ENCODE peak calls at places on chromosomes 6 and 20, in nine cellular contexts. X, S, G, J, R, H, T, L and F are unnamed samples.

GRCh38 chr6:14320342-14320741 is 202.8 kb downstream of the CD83 start:
- DNase-seq in T (no peak), L (no peak), J (no peak), H (no peak), X (no peak), G (no peak), S (no peak), R (no peak), F (no peak)

GRCh38 chr6:11429577-11429976 is 108.0 kb upstream of the TMEM170B start:
- DNase-seq in L (no peak), S (peak), G (no peak), T (no peak), X (no peak), H (no peak), J (peak), R (no peak), F (no peak)

GRCh38 chr6:105318660-105319059 is 84.2 kb downstream of the PREP start:
- DNase-seq in H (no peak), X (no peak), L (no peak), G (no peak), S (no peak), T (peak), R (peak), J (no peak), F (no peak)

GRCh38 chr6:129863664-129864063 is 2.5 kb upstream of the TMEM244 start:
- DNase-seq in S (no peak), L (no peak), R (peak), X (no peak), G (no peak), J (no peak), H (no peak), T (peak), F (no peak)

GRCh38 chr6:56101141-56101553 is 146.2 kb downstream of the COL21A1 start:
- DNase-seq in X (no peak), S (no peak), G (peak), H (no peak), L (peak), J (no peak), R (peak), T (peak), F (peak)

GRCh38 chr6:29602564-29603361 is 17.8 kb downstream of the OR2H2 start:
- DNase-seq in H (no peak), T (no peak), X (no peak), L (no peak), S (peak), R (no peak), G (no peak), J (peak), F (no peak)

GRCh38 chr20:47317127-47317895 is 39.2 kb downstream of the ZMYND8 start:
- DNase-seq in J (peak), H (peak), R (peak), G (peak), X (peak), S (no peak), T (peak), L (no peak), F (peak)

GRCh38 chr20:53981752-53982437 is 88.5 kb downstream of the BCAS1 start:
- DNase-seq in L (no peak), H (no peak), X (peak), R (no peak), S (no peak), T (no peak), J (no peak), G (no peak), F (no peak)

GRCh38 chr20:53829086-53829703 is 235.6 kb upstream of the ZNF217 start:
- DNase-seq in T (peak), X (no peak), L (no peak), R (peak), H (no peak), G (peak), S (no peak), J (peak), F (peak)

GRCh38 chr6:20476501-20477043 is 57.7 kb upstream of the CDKAL1 start:
- DNase-seq in J (no peak), S (no peak), L (no peak), T (no peak), G (no peak), H (no peak), R (no peak), X (no peak), F (no peak)

GRCh38 chr20:52004720-52005119 is 186.9 kb downstream of the ZFP64 start:
- DNase-seq in X (no peak), R (peak), J (no peak), H (no peak), S (no peak), L (no peak), G (no peak), T (peak), F (peak)

GRCh38 chr6:168130683-168131371 is 51.8 kb upstream of the FRMD1 start:
- DNase-seq in T (no peak), J (peak), G (no peak), X (no peak), S (no peak), L (no peak), H (no peak), R (no peak), F (no peak)

GRCh38 chr20:50256577-50256976 is 65.9 kb downstream of the CEBPB start:
- DNase-seq in S (no peak), R (no peak), X (no peak), T (no peak), G (no peak), H (no peak), J (peak), L (no peak), F (no peak)

GRCh38 chr6:112877134-112878100 is 530.3 kb downstream of the RFPL4B start:
- DNase-seq in H (no peak), R (peak), T (peak), J (peak), G (peak), L (no peak), X (no peak), S (no peak), F (peak)

GRCh38 chr6:51200676-51201075 is 382.0 kb downstream of the TFAP2B start:
- DNase-seq in S (no peak), L (no peak), X (no peak), J (no peak), R (no peak), H (no peak), T (no peak), G (no peak), F (no peak)

GRCh38 chr20:44720617-44720993 is 5.4 kb downstream of the CCN5 start:
- DNase-seq in G (peak), H (no peak), J (peak), X (no peak), T (peak), L (no peak), R (no peak), S (no peak), F (peak)

GRCh38 chr6:117346142-117346930 is 79.4 kb downstream of the ROS1 start:
- DNase-seq in J (no peak), L (no peak), G (peak), X (no peak), H (no peak), S (no peak), R (peak), T (peak), F (no peak)

GRCh38 chr6:26232306-26232949 is 132.6 kb upstream of the BTN3A2 start:
- DNase-seq in T (no peak), G (no peak), S (no peak), R (no peak), J (no peak), L (no peak), X (no peak), H (no peak), F (no peak)

GRCh38 chr6:3389390-3390167 is 67.3 kb downstream of the SLC22A23 start:
- DNase-seq in R (peak), J (no peak), H (peak), X (no peak), G (no peak), T (peak), L (no peak), S (no peak), F (no peak)

GRCh38 chr20:57211949-57212889 is 54.2 kb downstream of the BMP7 start:
- DNase-seq in S (peak), R (peak), T (peak), L (no peak), J (peak), G (peak), X (no peak), H (peak), F (no peak)

GRCh38 chr6:26232950-26233607 is 131.9 kb upstream of the BTN3A2 start:
- DNase-seq in L (no peak), H (peak), T (no peak), J (peak), R (no peak), X (no peak), S (no peak), G (no peak), F (no peak)

GRCh38 chr6:69881322-69882151 is 15.2 kb downstream of the COL19A1 start:
- DNase-seq in R (no peak), S (no peak), L (no peak), G (no peak), J (no peak), T (no peak), H (no peak), X (no peak), F (no peak)

GRCh38 chr20:41029150-41029872 is 689 bp downstream of the TOP1 start:
- DNase-seq in H (peak), L (no peak), T (no peak), X (no peak), R (no peak), G (no peak), J (peak), S (peak), F (no peak)

GRCh38 chr6:83055366-83055964 is 10.2 kb downstream of the UBE3D start:
- DNase-seq in L (no peak), G (peak), H (no peak), J (peak), R (no peak), T (peak), S (peak), X (peak), F (no peak)